ENCODE peak calls at places on chromosomes 3 and 15, in eight cellular contexts. Q is heart right ventricle, Y is progenitor cell of endocrine pancreas, L is A549, J is MCF 10A, C is breast epithelium, K is NCI-H524, S is cerebellar nuclear complex. W is an unnamed sample.

GRCh38 chr3:32725721-32726120 is 40.7 kb downstream of the CNOT10 start:
- DNase-seq in Q (no peak), Y (no peak), L (no peak), J (peak), C (no peak), K (no peak), S (no peak), W (no peak)

GRCh38 chr15:96334017-96334704 is 3.7 kb downstream of the NR2F2 start:
- DNase-seq in Q (no peak), Y (no peak), L (no peak), J (no peak), C (no peak), K (no peak), S (no peak), W (no peak)

GRCh38 chr3:82641701-82642100 is 880.3 kb upstream of the GBE1 start:
- DNase-seq in Q (no peak), Y (no peak), L (no peak), J (no peak), C (no peak), K (no peak), S (no peak), W (no peak)

GRCh38 chr15:71057143-71057542 is 58.1 kb upstream of the THSD4 start:
- DNase-seq in Q (no peak), Y (no peak), L (no peak), J (no peak), C (no peak), K (no peak), S (no peak), W (no peak)

GRCh38 chr3:71456826-71457225 is 126.7 kb downstream of the FOXP1 start:
- DNase-seq in Q (no peak), Y (no peak), L (no peak), J (no peak), C (no peak), K (no peak), S (no peak), W (no peak)

GRCh38 chr15:59169337-59169736 is 37.3 kb upstream of the LDHAL6B start:
- DNase-seq in Q (no peak), Y (no peak), L (no peak), J (peak), C (no peak), K (no peak), S (no peak), W (no peak)

GRCh38 chr3:54307616-54308180 is 185.3 kb downstream of the CACNA2D3 start:
- DNase-seq in Q (no peak), Y (no peak), L (no peak), J (no peak), C (no peak), K (peak), S (no peak), W (no peak)

GRCh38 chr3:172167892-172168648 is 128.7 kb downstream of the FNDC3B start:
- DNase-seq in Q (no peak), Y (no peak), L (no peak), J (no peak), C (no peak), K (no peak), S (no peak), W (no peak)

GRCh38 chr3:32421991-32422859 is 30.6 kb downstream of the CMTM7 start:
- DNase-seq in Q (peak), Y (no peak), L (peak), J (peak), C (peak), K (no peak), S (no peak), W (peak)

GRCh38 chr15:52306270-52306669 is 10.7 kb upstream of the MYO5C start:
- DNase-seq in Q (no peak), Y (no peak), L (peak), J (peak), C (no peak), K (no peak), S (no peak), W (peak)

GRCh38 chr3:78871048-78871447 is 896.8 kb downstream of the ROBO1 start:
- DNase-seq in Q (no peak), Y (no peak), L (no peak), J (no peak), C (no peak), K (no peak), S (no peak), W (no peak)

GRCh38 chr3:6180171-6180570 is 680.7 kb upstream of the GRM7 start:
- DNase-seq in Q (no peak), Y (no peak), L (no peak), J (no peak), C (no peak), K (no peak), S (no peak), W (no peak)

GRCh38 chr3:59320080-59320479 is 270.3 kb upstream of the CFAP20DC start:
- DNase-seq in Q (no peak), Y (no peak), L (peak), J (no peak), C (no peak), K (no peak), S (no peak), W (peak)

GRCh38 chr3:65151660-65152059 is 463.9 kb upstream of the ADAMTS9 start:
- DNase-seq in Q (no peak), Y (no peak), L (no peak), J (no peak), C (no peak), K (no peak), S (no peak), W (no peak)

GRCh38 chr15:62362144-62362543 is 197.1 kb upstream of the C2CD4B start:
- DNase-seq in Q (no peak), Y (no peak), L (no peak), J (no peak), C (no peak), K (no peak), S (no peak), W (no peak)

GRCh38 chr3:122928396-122929187 is 99.0 kb downstream of the SEMA5B start:
- DNase-seq in Q (no peak), Y (no peak), L (no peak), J (no peak), C (no peak), K (no peak), S (no peak), W (no peak)

GRCh38 chr15:89136818-89137772 is 48.8 kb downstream of the ABHD2 start:
- DNase-seq in Q (peak), Y (no peak), L (no peak), J (no peak), C (no peak), K (no peak), S (peak), W (no peak)

GRCh38 chr3:186413615-186414415 is 51.8 kb upstream of the DGKG start:
- DNase-seq in Q (peak), Y (peak), L (peak), J (peak), C (no peak), K (peak), S (peak), W (peak)

GRCh38 chr3:141275973-141276372 is 44.3 kb downstream of the PXYLP1 start:
- DNase-seq in Q (no peak), Y (no peak), L (peak), J (peak), C (no peak), K (no peak), S (no peak), W (peak)